ENCODE peak calls at places on chromosomes 16 and 17, in ten cellular contexts. A is GM06990, P is upper lobe of right lung, C is pancreas, J is neuronal stem cell, G is ovary, T is GM23338, U is HCT116, D is mammary epithelial cell, H is heart right ventricle. Y is an unnamed sample. For H3K27me3 and H3K36me3, the result is how much of the 10 kb centered on the place peaks cover.

GRCh38 chr17:60354223-60354622 is 37.7 kb downstream of the USP32 start:
- DNase-seq in A (no peak), P (no peak), C (no peak), J (no peak), G (no peak), T (no peak), U (no peak), D (peak), H (no peak), Y (no peak)

GRCh38 chr16:46785076-46785845 is 37.1 kb upstream of the MYLK3 start:
- DNase-seq in A (no peak), P (no peak), C (no peak), J (no peak), G (no peak), T (peak), U (no peak), D (no peak), H (no peak), Y (no peak)

GRCh38 chr17:82647593-82648164 is 565 bp downstream of the WDR45B start:
- DNase-seq in A (peak), P (peak), C (peak), J (peak), G (peak), T (peak), U (no peak), D (peak), H (peak), Y (peak)

GRCh38 chr16:57479422-57480126 is 6.7 kb downstream of the DOK4 start:
- DNase-seq in A (no peak), P (no peak), C (no peak), J (no peak), G (peak), T (peak), U (no peak), D (peak), H (peak), Y (peak)

GRCh38 chr16:79997257-79997656 is 396.7 kb upstream of the MAF start:
- DNase-seq in A (no peak), P (no peak), C (no peak), J (no peak), G (no peak), T (peak), U (no peak), D (no peak), H (no peak), Y (peak)

GRCh38 chr17:3532106-3532858 is 25.3 kb downstream of the TRPV3 start:
- DNase-seq in A (no peak), P (peak), C (no peak), J (no peak), G (no peak), T (no peak), U (no peak), D (no peak), H (no peak), Y (peak)

GRCh38 chr16:25279491-25279890 is 21.8 kb upstream of the ZKSCAN2 start:
- DNase-seq in A (no peak), P (no peak), C (no peak), J (no peak), G (no peak), T (no peak), U (no peak), D (peak), H (no peak), Y (no peak)

GRCh38 chr16:6484931-6485330 is 847.7 kb upstream of the RBFOX1 start:
- DNase-seq in A (no peak), P (no peak), C (no peak), J (no peak), G (no peak), T (no peak), U (no peak), D (peak), H (no peak), Y (no peak)

GRCh38 chr17:34307110-34307509 is 12.1 kb upstream of the CCL8 start:
- DNase-seq in A (peak), P (no peak), C (no peak), J (no peak), G (no peak), T (no peak), U (no peak), D (no peak), H (peak), Y (no peak)

DNA sequence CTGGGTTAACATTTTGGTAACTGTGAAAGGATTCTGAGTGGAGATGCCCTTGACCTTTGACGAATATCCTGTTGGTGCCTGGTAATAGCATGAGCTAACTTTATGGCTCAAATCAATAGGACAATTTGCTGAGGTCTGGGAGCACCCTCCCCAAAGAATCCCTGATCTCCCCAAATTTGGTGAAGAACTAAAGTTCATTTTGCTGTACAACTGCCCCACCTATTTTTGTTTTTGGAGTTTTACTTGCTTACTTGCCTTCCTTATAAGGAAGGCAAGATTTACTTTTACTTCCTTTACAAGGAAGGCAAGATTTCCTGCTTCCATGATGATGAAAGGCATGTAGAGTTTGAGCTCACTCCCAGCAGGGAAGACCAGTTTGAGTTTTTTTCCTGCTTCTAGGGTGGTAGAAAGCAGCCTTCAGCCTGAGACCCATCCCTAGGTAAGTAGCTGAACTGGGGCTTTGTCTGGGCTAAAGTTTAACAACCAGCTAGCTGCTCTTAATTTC is 2.8 kb downstream of the KRTAP4-9 start:
- DNase-seq in A (no peak), P (no peak), C (no peak), J (no peak), G (no peak), T (no peak), U (no peak), D (no peak), H (no peak), Y (no peak)
- H3K4me3 ChIP-seq in A (no peak), P (no peak), C (no peak), J (no peak), G (no peak), T (no peak), U (no peak), D (no peak), H (no peak), Y (no peak)

DNA sequence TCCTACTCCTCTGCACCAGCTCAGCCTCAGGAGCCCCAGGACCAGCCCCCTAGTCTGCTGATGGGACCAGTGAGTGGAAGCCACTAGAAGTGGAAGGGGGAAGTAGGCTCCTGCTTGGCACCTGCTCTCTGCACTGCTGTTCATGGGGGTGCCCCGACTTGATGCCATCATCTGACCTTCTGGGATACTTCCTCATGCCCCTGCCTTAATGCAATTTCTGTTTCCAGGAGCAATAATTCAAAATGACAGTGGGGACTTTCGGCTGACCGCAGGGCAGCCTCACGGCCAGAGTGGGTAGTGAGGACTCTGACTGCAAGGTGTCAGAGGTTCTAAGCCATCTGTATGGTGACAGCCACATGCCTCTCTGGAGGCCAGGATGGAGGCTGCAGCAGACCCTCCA is 196.4 kb upstream of the WSCD1 start:
- DNase-seq in A (no peak), P (no peak), C (no peak), J (no peak), G (no peak), T (no peak), U (no peak), D (no peak), H (no peak), Y (no peak)
- H3K27me3 ChIP-seq in A (under half), P (under half), C (under half), J (under half), G (under half), T (under half), U (under half), D (under half), H (under half), Y (under half)

DNA sequence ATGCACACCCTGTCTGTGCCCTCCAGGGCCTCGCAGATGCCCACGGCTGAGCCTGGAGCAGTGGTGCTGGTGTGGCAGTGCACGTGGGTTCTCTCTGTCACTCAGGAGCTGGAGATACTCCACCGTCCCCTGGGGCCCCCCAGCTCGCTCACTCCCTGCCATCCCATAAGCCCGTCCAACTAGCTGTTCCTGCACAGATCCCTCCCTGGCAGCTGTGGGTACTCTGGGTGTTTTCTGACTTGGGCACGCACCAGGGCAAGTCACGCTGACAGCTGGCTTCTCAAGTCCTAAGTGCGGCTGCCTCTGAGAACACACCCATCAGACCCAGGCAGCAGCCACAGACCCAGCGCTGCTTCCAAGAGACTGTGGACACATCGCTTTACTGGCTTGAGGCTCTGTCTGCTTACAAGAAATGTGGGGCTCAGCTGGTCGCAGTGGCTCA is 25.4 kb upstream of the ITGB4 start:
- DNase-seq in A (no peak), P (no peak), C (no peak), J (no peak), G (no peak), T (no peak), U (no peak), D (no peak), H (peak), Y (no peak)
- H3K36me3 ChIP-seq in A (under half), P (half or more), C (under half), J (under half), G (under half), T (under half), U (under half), D (under half), H (under half), Y (under half)

DNA sequence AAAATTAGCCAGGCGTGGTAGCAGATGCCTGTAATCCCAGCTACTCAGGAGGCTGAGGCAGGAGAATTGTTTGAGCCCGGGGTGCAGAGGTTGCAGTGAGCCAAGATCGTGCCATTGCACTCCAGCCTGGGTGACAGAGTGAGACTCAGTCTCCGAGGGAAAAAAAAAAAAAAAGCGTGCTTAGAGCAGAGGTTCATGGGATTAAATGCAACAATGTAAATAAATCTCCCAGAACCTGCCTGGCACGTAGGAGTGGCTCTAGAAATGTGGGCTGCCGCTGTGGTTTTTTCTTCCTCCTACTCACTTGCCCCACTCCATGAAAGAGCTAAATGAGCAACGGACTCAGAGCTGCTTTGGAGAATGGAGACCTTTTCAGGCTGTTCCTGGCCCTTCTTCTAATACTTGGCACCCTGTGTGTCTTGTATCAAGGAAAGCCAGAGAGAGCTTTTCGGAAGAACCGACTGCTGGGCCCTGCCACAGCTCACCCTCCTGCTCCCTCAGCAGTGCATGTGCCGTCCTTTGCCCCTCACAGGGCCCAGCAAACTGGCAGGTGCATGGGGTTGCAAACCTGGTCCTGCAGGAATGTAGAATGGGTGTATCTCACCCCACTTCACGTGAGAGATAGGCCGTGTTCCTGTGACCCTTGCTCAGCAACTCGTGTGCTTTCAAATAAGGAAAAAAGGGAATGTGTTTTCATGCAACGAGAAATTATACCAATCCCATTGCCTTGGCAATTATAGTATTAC is 52.0 kb downstream of the LDHD start:
- DNase-seq in A (no peak), P (no peak), C (no peak), J (no peak), G (no peak), T (no peak), U (no peak), D (no peak), H (no peak), Y (no peak)
- H3K4me3 ChIP-seq in A (no peak), P (no peak), C (no peak), J (no peak), G (no peak), T (no peak), U (no peak), D (no peak), H (no peak), Y (no peak)

GRCh38 chr17:79304907-79305306 is 230.3 kb downstream of the ENGASE start:
- DNase-seq in A (peak), P (no peak), C (no peak), J (no peak), G (no peak), T (peak), U (no peak), D (no peak), H (no peak), Y (peak)

GRCh38 chr17:79305831-79306687 is 231.4 kb downstream of the ENGASE start:
- DNase-seq in A (no peak), P (no peak), C (peak), J (no peak), G (peak), T (no peak), U (no peak), D (no peak), H (peak), Y (no peak)

GRCh38 chr17:79301469-79301868 is 226.8 kb downstream of the ENGASE start:
- DNase-seq in A (no peak), P (no peak), C (no peak), J (no peak), G (no peak), T (peak), U (no peak), D (no peak), H (no peak), Y (no peak)

GRCh38 chr17:79305376-79305775 is 230.8 kb downstream of the ENGASE start:
- DNase-seq in A (no peak), P (no peak), C (no peak), J (no peak), G (no peak), T (no peak), U (no peak), D (no peak), H (no peak), Y (peak)

DNA sequence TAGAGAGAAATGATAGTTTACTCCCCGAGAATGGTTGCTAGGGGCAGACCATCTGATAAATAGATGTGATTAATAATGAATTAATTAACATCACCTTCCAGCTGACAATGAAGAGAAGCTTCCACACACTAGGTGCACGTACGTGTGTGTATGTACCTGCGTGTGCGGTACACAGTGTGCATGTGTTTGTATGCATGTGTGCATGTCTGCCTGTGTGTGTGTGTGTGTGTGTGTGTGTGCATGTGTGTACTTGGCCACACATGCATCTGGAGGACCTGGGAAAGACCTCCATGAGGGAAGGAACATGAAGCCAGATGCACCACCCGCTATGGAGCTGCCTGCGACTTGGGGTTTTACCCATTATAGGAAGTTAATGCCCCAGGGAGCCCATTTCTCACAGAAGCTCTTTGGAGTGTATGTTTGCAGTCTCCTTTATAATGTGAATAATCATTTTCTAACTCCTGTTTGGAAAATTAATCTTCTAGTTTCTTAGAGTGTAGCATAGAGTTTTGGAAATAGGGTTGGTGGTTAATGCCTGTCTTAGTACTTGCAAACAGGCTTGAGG is 229.1 kb downstream of the ENGASE start:
- DNase-seq in A (no peak), P (no peak), C (no peak), J (no peak), G (no peak), T (no peak), U (no peak), D (no peak), H (no peak), Y (no peak)
- H3K27me3 ChIP-seq in A (under half), P (under half), C (under half), J (under half), G (under half), T (under half), U (half or more), D (under half), H (under half), Y (under half)

DNA sequence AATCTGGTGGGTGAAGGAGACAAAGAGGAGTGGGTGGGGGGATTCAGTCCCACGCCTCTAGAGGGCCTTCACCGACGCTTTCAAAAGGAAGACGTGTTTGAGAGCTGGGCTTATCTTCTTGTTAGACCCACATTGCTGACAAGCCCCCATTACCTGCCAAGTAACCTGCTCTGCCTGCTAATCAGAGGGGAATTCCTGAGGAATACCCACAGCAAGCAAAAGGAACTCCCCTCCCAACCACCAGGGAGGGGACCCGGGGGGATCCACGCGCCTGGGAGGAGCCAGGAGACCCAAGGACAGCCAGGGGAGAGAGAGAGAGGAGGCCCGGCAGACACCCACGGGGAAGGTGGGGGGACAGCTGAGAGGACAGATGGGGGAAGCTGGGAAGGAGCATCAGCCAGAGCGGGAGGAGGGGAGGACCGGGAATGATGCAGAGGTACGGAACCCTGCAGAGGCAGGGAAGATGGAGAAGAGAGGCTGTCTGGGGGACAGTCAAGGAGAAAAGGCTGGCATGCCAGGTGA is 986 bp downstream of the MTMR4 start:
- DNase-seq in A (peak), P (no peak), C (no peak), J (no peak), G (no peak), T (no peak), U (no peak), D (no peak), H (no peak), Y (peak)
- H3K36me3 ChIP-seq in A (under half), P (under half), C (under half), J (under half), G (under half), T (under half), U (under half), D (under half), H (under half), Y (under half)

GRCh38 chr17:63437287-63438091 is 8.6 kb downstream of the CYB561 start:
- DNase-seq in A (no peak), P (no peak), C (peak), J (no peak), G (no peak), T (no peak), U (no peak), D (no peak), H (no peak), Y (peak)
- H3K4me3 ChIP-seq in A (no peak), P (no peak), C (no peak), J (no peak), G (no peak), T (peak), U (no peak), D (no peak), H (no peak), Y (no peak)

DNA sequence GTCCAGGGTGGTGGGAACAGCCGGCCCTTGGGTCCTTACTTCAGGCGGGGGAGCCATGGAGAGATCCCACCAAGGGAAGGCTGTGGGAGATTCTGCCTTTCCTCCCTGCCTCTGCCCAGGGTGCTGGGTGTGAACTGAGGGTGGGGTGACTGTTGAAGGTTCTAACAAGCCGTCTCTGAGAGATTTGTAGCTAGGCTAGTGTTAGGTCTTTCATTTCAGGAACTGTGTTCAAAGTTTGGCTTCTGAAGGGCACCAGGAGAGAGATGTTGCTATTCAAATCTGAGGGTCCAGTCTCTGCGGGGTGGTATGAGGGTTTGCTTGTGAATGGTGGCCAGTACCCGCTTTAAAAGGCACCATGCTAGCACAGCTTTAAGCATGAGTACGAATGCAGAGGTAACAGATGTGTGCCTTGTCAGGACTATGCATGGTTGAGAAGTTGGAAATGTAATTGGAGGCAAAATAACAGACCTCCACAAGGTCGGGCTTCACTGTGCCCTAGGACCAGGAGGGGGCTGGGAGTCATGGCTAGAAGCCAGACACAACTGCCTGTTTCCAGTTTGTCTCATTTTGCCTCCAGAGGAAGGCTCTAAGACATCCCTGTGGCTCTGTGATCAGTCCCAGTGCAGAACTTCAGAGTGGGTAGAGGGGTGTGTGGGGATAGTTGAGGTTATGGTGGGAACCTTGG is 2.1 kb downstream of the ATP1B2 start:
- DNase-seq in A (no peak), P (no peak), C (no peak), J (no peak), G (peak), T (no peak), U (no peak), D (no peak), H (no peak), Y (peak)
- H3K27me3 ChIP-seq in A (under half), P (under half), C (under half), J (under half), G (under half), T (under half), U (under half), D (under half), H (under half), Y (under half)

GRCh38 chr16:4608704-4608980 is 6.0 kb downstream of the UBALD1 start:
- DNase-seq in A (no peak), P (no peak), C (no peak), J (no peak), G (no peak), T (no peak), U (no peak), D (no peak), H (no peak), Y (peak)
- H3K36me3 ChIP-seq in A (under half), P (under half), C (under half), J (under half), G (under half), T (under half), U (under half), D (under half), H (under half), Y (under half)

DNA sequence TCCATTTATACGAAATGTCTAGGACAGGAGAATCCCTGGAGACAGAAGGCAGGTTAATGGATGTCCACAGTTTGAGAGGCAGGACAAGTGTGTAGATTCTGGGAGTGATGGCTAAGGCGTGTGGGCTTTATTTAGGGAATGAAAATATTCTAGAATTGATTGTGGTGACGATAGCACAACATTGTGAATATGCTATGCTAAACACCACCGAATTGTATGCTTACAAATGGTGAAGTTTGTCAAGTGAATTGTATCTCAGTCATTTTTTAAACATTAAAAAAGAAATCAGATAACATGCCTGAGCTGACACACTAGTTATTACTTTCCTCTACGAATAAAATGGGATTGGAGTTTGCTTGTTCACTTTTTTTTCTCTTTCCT is 5.4 kb upstream of the TXNDC11 start:
- DNase-seq in A (no peak), P (no peak), C (no peak), J (no peak), G (no peak), T (no peak), U (no peak), D (no peak), H (no peak), Y (no peak)
- H3K4me3 ChIP-seq in A (no peak), P (no peak), C (no peak), J (no peak), G (no peak), T (no peak), U (no peak), D (no peak), H (no peak), Y (no peak)

Y was measured in H7.